ENCODE peak calls at places on chromosome 18, in five cellular contexts. X, V, P, O and K are unnamed samples.

GRCh38 chr18:74083071-74083954 is 64.3 kb downstream of the FBXO15 start:
- DNase-seq in X (no peak), V (no peak), P (no peak), O (no peak), K (no peak)

GRCh38 chr18:37965572-37965970 is 400.0 kb upstream of the CELF4 start:
- DNase-seq in X (no peak), V (no peak), P (no peak), O (no peak), K (no peak)

GRCh38 chr18:57776767-57777166 is 26.3 kb downstream of the ATP8B1 start:
- DNase-seq in X (no peak), V (no peak), P (no peak), O (peak), K (no peak)

GRCh38 chr18:3898866-3899613 is 449.1 kb downstream of the TGIF1 start:
- DNase-seq in X (no peak), V (no peak), P (no peak), O (no peak), K (no peak)

GRCh38 chr18:25225152-25225551 is 126.8 kb downstream of the ZNF521 start:
- DNase-seq in X (no peak), V (no peak), P (no peak), O (no peak), K (no peak)

GRCh38 chr18:37320320-37320719 is 245.3 kb downstream of the CELF4 start:
- DNase-seq in X (no peak), V (no peak), P (no peak), O (no peak), K (no peak)

GRCh38 chr18:79866889-79867574 is 69.3 kb downstream of the KCNG2 start:
- DNase-seq in X (peak), V (no peak), P (no peak), O (peak), K (no peak)

GRCh38 chr18:37553633-37554398 is 11.8 kb downstream of the CELF4 start:
- DNase-seq in X (no peak), V (no peak), P (no peak), O (no peak), K (no peak)

GRCh38 chr18:12044591-12044990 is 49.1 kb upstream of the ANKRD62 start:
- DNase-seq in X (no peak), V (no peak), P (no peak), O (no peak), K (no peak)

GRCh38 chr18:51290864-51291263 is 93.4 kb upstream of the MEX3C start:
- DNase-seq in X (no peak), V (no peak), P (no peak), O (peak), K (no peak)

GRCh38 chr18:22045221-22045918 is 124.0 kb upstream of the GATA6 start:
- DNase-seq in X (no peak), V (no peak), P (no peak), O (no peak), K (no peak)

GRCh38 chr18:985301-985700 is 80.6 kb downstream of the ADCYAP1 start:
- DNase-seq in X (no peak), V (no peak), P (peak), O (no peak), K (no peak)

GRCh38 chr18:55319517-55319905 is 268.5 kb downstream of the TCF4 start:
- DNase-seq in X (peak), V (no peak), P (no peak), O (peak), K (no peak)
- H3K4me3 ChIP-seq in X (no peak), V (peak), P (peak), O (peak), K (no peak)

DNA sequence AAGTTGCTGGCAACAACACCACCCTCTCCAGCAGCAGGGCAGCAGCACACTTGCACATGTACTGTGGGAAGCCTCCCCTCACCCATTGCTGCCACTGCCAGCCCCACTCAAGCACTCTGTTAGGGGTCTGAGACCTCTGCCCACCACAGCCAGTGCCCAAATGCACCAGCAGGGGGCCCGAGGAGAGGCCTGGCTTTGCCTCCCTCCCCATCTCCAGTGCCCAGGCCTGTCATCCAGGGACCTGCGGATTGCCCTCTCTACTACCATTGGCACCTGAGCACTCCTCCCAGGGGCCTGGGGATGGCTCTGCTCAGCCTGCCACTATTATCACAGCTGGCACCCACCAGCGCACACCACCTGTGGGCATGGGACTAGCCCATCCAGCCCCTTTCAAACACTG is 175.7 kb downstream of the PMAIP1 start:
- DNase-seq in X (no peak), V (no peak), P (no peak), O (no peak), K (no peak)
- TF ChIP-seq CTCF in X (no peak), V (no peak), P (no peak), O (no peak), K (no peak)

GRCh38 chr18:45417392-45417791 is 197.9 kb upstream of the SLC14A2 start:
- DNase-seq in X (no peak), V (no peak), P (no peak), O (no peak), K (no peak)

GRCh38 chr18:45413180-45413836 is 202.0 kb upstream of the SLC14A2 start:
- DNase-seq in X (no peak), V (no peak), P (no peak), O (peak), K (peak)

GRCh38 chr18:45412577-45412976 is 202.7 kb upstream of the SLC14A2 start:
- DNase-seq in X (no peak), V (no peak), P (no peak), O (peak), K (peak)

GRCh38 chr18:45415614-45416013 is 199.7 kb upstream of the SLC14A2 start:
- DNase-seq in X (no peak), V (no peak), P (no peak), O (no peak), K (no peak)

GRCh38 chr18:45416168-45416567 is 199.1 kb upstream of the SLC14A2 start:
- DNase-seq in X (no peak), V (no peak), P (no peak), O (peak), K (no peak)
- H3K4me3 ChIP-seq in X (no peak), V (no peak), P (no peak), O (no peak), K (no peak)

GRCh38 chr18:66119347-66119746 is 368.5 kb downstream of the CDH7 start:
- DNase-seq in X (no peak), V (no peak), P (no peak), O (no peak), K (no peak)

GRCh38 chr18:66129248-66129647 is 378.4 kb downstream of the CDH7 start:
- DNase-seq in X (no peak), V (no peak), P (no peak), O (no peak), K (no peak)

DNA sequence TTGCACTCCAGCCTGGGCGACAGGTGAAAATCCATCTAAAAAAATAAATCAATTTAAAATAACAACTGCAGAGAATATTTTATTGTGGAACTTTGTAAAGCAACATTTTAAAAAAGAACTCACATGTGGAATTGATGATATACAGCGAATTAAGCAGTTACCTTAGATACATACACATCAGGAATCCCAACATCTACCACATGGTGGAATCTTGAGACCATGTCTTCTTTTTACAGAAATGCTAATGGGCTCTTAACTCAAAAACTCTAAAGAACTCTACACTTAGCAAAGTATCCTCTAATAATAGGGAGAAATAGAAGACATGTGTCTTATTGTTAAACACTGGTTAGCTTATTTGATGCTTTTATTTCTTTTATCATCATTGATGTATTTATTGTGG is 373.6 kb downstream of the CDH7 start:
- DNase-seq in X (no peak), V (no peak), P (no peak), O (no peak), K (no peak)
- TF ChIP-seq CTCF in X (no peak), V (no peak), P (peak), O (no peak), K (peak)

DNA sequence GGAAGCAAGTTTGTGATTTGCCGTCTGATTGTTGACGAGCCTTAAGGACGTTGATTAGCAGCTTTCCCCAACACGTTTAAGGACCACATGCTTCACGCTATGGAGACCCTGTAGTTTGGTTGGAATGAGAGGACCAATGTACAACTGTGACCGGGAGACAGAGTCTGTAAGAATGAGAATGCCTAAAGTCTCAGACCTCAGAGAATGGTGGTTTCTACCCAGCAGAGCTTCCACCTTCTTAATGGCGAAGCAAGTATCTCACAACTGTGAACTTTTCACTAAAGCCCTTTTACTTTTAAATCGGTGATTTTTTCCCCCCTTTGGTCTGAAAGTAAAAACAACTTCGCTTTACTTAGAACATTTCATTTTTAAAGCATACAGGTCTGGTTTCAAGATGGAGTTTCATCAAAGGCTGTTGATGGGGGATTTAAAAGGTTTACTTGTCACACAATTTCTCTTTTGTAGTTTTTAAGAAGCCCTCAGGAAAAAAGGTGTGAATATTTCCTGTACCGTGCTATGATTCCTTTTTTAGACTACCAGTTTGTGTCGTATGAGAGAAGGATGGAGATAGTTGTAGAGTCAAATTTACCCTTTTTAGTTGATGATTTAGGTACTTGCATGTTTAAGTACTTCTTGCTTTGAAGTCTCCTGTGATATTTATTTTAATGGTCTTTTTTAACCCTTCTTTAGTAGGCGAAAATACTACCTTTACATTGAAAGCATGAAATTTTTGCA is 1.5 kb downstream of the TTC39C start:
- DNase-seq in X (no peak), V (no peak), P (no peak), O (no peak), K (no peak)
- H3K4me3 ChIP-seq in X (peak), V (peak), P (no peak), O (peak), K (peak)